ENCODE peak calls at places on chromosomes 3 and 15, in six cellular contexts. T is GM03348, S is NCI-H2171, C is bronchial epithelial cell, Z is progenitor cell of endocrine pancreas, O is RKO. X is an unnamed sample.

GRCh38 chr3:157182879-157183278 is 22.9 kb upstream of the CCNL1 start:
- DNase-seq in T (no peak), S (no peak), C (no peak), Z (no peak), O (no peak), X (no peak)

GRCh38 chr15:75857886-75858285 is 14.6 kb downstream of the UBE2Q2 start:
- DNase-seq in T (no peak), S (no peak), C (no peak), Z (no peak), O (no peak), X (no peak)

GRCh38 chr3:128068156-128068620 is 16.0 kb downstream of the SEC61A1 start:
- DNase-seq in T (peak; percentile 46), S (no peak), C (peak; percentile 41), Z (no peak), O (peak; percentile 62), X (peak; percentile 56)

GRCh38 chr3:67646586-67647234 is 7.7 kb downstream of the SUCLG2 start:
- DNase-seq in T (no peak), S (no peak), C (no peak), Z (no peak), O (no peak), X (no peak)

GRCh38 chr3:23258110-23258509 is 55.0 kb downstream of the UBE2E2 start:
- DNase-seq in T (no peak), S (no peak), C (no peak), Z (no peak), O (no peak), X (no peak)

GRCh38 chr3:152696962-152697361 is 138.0 kb upstream of the P2RY1 start:
- DNase-seq in T (no peak), S (no peak), C (peak; percentile 81), Z (no peak), O (no peak), X (no peak)

GRCh38 chr15:26115229-26115943 is 252.3 kb upstream of the ATP10A start:
- DNase-seq in T (no peak), S (no peak), C (no peak), Z (no peak), O (no peak), X (no peak)

GRCh38 chr3:126573492-126574117 is 14.9 kb upstream of the C3orf22 start:
- DNase-seq in T (no peak), S (no peak), C (peak; percentile 46), Z (no peak), O (no peak), X (no peak)

GRCh38 chr15:51119120-51119519 is 24.4 kb upstream of the TNFAIP8L3 start:
- DNase-seq in T (no peak), S (no peak), C (peak; percentile 35), Z (no peak), O (no peak), X (no peak)

GRCh38 chr3:16463119-16463518 is 50.4 kb downstream of the RFTN1 start:
- DNase-seq in T (no peak), S (no peak), C (no peak), Z (no peak), O (no peak), X (no peak)

GRCh38 chr15:41949400-41950126 is 22.8 kb downstream of the EHD4 start:
- DNase-seq in T (peak; percentile 43), S (no peak), C (no peak), Z (no peak), O (no peak), X (no peak)

GRCh38 chr3:198032445-198032936 is 72.5 kb downstream of the LMLN start:
- DNase-seq in T (no peak), S (no peak), C (no peak), Z (no peak), O (no peak), X (no peak)

GRCh38 chr3:130242850-130243569 is 102.5 kb upstream of the COL6A5 start:
- DNase-seq in T (no peak), S (no peak), C (peak; percentile 18), Z (no peak), O (no peak), X (no peak)

GRCh38 chr3:89025185-89025584 is 82.2 kb upstream of the EPHA3 start:
- DNase-seq in T (peak; percentile 56), S (no peak), C (peak; percentile 59), Z (no peak), O (no peak), X (no peak)

GRCh38 chr3:185176756-185177359 is 24.0 kb upstream of the C3orf70 start:
- DNase-seq in T (peak; percentile 59), S (peak; percentile 44), C (peak; percentile 27), Z (no peak), O (peak; percentile 31), X (no peak)

GRCh38 chr15:68001811-68002210 is 52.3 kb upstream of the PIAS1 start:
- DNase-seq in T (no peak), S (no peak), C (no peak), Z (no peak), O (no peak), X (no peak)

GRCh38 chr3:170524072-170524471 is 61.8 kb downstream of the SLC7A14 start:
- DNase-seq in T (no peak), S (no peak), C (no peak), Z (no peak), O (no peak), X (peak; percentile 46)

GRCh38 chr3:99665017-99665416 is 26.6 kb downstream of the COL8A1 start:
- DNase-seq in T (no peak), S (no peak), C (no peak), Z (no peak), O (no peak), X (no peak)

GRCh38 chr3:52532517-52532837 is 1.2 kb downstream of the NT5DC2 start:
- DNase-seq in T (peak; percentile 46), S (no peak), C (peak; percentile 55), Z (no peak), O (peak; percentile 82), X (no peak)

GRCh38 chr15:60804986-60805949 is 326.3 kb upstream of the ICE2 start:
- DNase-seq in T (peak; percentile 70), S (peak; percentile 23), C (peak; percentile 50), Z (no peak), O (peak; percentile 65), X (no peak)

GRCh38 chr3:83011471-83011870 is 1250.0 kb upstream of the GBE1 start:
- DNase-seq in T (no peak), S (no peak), C (peak; percentile 70), Z (no peak), O (peak; percentile 38), X (no peak)

GRCh38 chr3:44555753-44556152 is 760 bp downstream of the ZKSCAN7 start:
- DNase-seq in T (peak; percentile 23), S (no peak), C (peak; percentile 14), Z (no peak), O (peak; percentile 15), X (no peak)

GRCh38 chr3:188832961-188833615 is 338.7 kb upstream of the TPRG1 start:
- DNase-seq in T (no peak), S (no peak), C (peak; percentile 94), Z (no peak), O (no peak), X (peak; percentile 16)

GRCh38 chr3:107824822-107825371 is 265.9 kb downstream of the CD47 start:
- DNase-seq in T (no peak), S (no peak), C (no peak), Z (no peak), O (no peak), X (no peak)

X was measured in fibroblast of the conjunctiva.